ENCODE peak calls at places on chromosome X, in eight cellular contexts. J is NCI-H2081 treated with DMSO at 0.1 percent for 48 hours; K is keratinocyte; I is activated naive CD8-positive, alpha-beta T cell treated with anti-CD3 and anti-CD28 coated beads, Interleukin-2, amount 50 U/mL, for 16 hours; M is A172; Q is substantia nigra; Y is HT1080; H is AG08395. X is an unnamed sample.

GRCh38 chrX:109840585-109840984 is 107.5 kb upstream of the ACSL4 start:
- DNase-seq in J (no peak), I (no peak), H (peak), M (peak), K (peak), Y (peak), Q (no peak), X (no peak)

GRCh38 chrX:116317409-116317808 is 119.0 kb upstream of the SLC6A14 start:
- DNase-seq in K (no peak), I (no peak), J (no peak), Y (peak), Q (no peak), H (no peak), M (no peak), X (no peak)

GRCh38 chrX:108322243-108322642 is 116.0 kb downstream of the COL4A6 start:
- DNase-seq in J (no peak), I (no peak), Y (no peak), M (no peak), K (no peak), H (no peak), Q (no peak), X (no peak)

GRCh38 chrX:99939883-99940232 is 470.2 kb downstream of the PCDH19 start:
- DNase-seq in H (no peak), Q (no peak), J (no peak), Y (no peak), I (no peak), K (no peak), M (no peak), X (no peak)

GRCh38 chrX:44451056-44451455 is 91.6 kb downstream of the FUNDC1 start:
- DNase-seq in M (no peak), H (no peak), Y (no peak), Q (no peak), I (no peak), K (no peak), J (no peak), X (no peak)

GRCh38 chrX:120499301-120500097 is 30.4 kb upstream of the LAMP2 start:
- DNase-seq in M (no peak), I (no peak), Q (no peak), Y (no peak), H (no peak), K (no peak), J (no peak), X (no peak)

GRCh38 chrX:117835034-117835433 is 281.6 kb downstream of the KLHL13 start:
- DNase-seq in M (no peak), H (no peak), Y (peak), K (no peak), Q (no peak), J (no peak), I (no peak), X (no peak)

GRCh38 chrX:53071064-53071463 is 11.1 kb upstream of the TSPYL2 start:
- DNase-seq in Y (no peak), K (no peak), I (no peak), M (no peak), H (no peak), J (no peak), Q (no peak), X (no peak)

GRCh38 chrX:68822641-68823410 is 6.0 kb upstream of the EFNB1 start:
- DNase-seq in H (peak), I (no peak), M (peak), J (no peak), Q (no peak), Y (peak), K (no peak), X (no peak)

GRCh38 chrX:10615931-10616780 is 4.2 kb downstream of the MID1 start:
- DNase-seq in I (no peak), M (peak), Q (peak), K (no peak), Y (no peak), J (peak), H (peak), X (no peak)

GRCh38 chrX:47078129-47079043 is at the start of gene RGN:
- DNase-seq in I (no peak), H (peak), J (no peak), Y (no peak), M (no peak), K (no peak), Q (peak), X (no peak)

GRCh38 chrX:133670394-133670793 is 255.1 kb upstream of the GPC4 start:
- DNase-seq in H (peak), J (no peak), Q (no peak), M (peak), Y (peak), K (no peak), I (no peak), X (no peak)

GRCh38 chrX:13215729-13216128 is 104.1 kb downstream of the ATXN3L start:
- DNase-seq in Y (no peak), Q (no peak), H (no peak), K (no peak), M (no peak), J (no peak), I (no peak), X (no peak)

GRCh38 chrX:95728446-95728845 is 956.2 kb upstream of the DIAPH2 start:
- DNase-seq in K (no peak), H (no peak), Q (no peak), M (no peak), I (no peak), Y (no peak), J (no peak), X (no peak)

GRCh38 chrX:24133280-24133679 is 16.2 kb upstream of the ZFX start:
- DNase-seq in M (peak), Y (peak), H (no peak), K (no peak), Q (no peak), J (no peak), I (no peak), X (no peak)

GRCh38 chrX:12679522-12679921 is 111.7 kb upstream of the PRPS2 start:
- DNase-seq in Q (no peak), J (no peak), K (no peak), I (no peak), Y (no peak), H (no peak), M (no peak), X (no peak)

GRCh38 chrX:69163936-69164741 is 1.1 kb downstream of the PJA1 start:
- DNase-seq in I (no peak), Q (peak), K (no peak), M (no peak), Y (no peak), J (no peak), H (peak), X (no peak)

X was measured in NCI-H1930.